ENCODE peak calls at places on chromosomes 16 and 17, in ten cellular contexts. X, U, H, L, Z, E, G, D, Q and A are unnamed samples. For H3K4me1, the result is how much of the 10 kb centered on the place peaks cover.

GRCh38 chr17:29784661-29785060 is 145.4 kb downstream of the SSH2 start:
- DNase-seq in X (peak), U (no peak), H (no peak), L (no peak), Z (no peak), E (no peak), G (no peak), D (no peak), Q (no peak), A (no peak)

GRCh38 chr16:27973678-27974077 is 89.8 kb downstream of the GSG1L start:
- DNase-seq in X (no peak), U (no peak), H (no peak), L (no peak), Z (no peak), E (no peak), G (no peak), D (no peak), Q (peak), A (no peak)

GRCh38 chr16:81469710-81470481 is 25.3 kb downstream of the CMIP start:
- DNase-seq in X (no peak), U (no peak), H (peak), L (no peak), Z (no peak), E (no peak), G (no peak), D (no peak), Q (no peak), A (peak)

GRCh38 chr16:27233731-27234130 is 30.4 kb downstream of the KDM8 start:
- DNase-seq in X (no peak), U (no peak), H (no peak), L (no peak), Z (no peak), E (no peak), G (peak), D (no peak), Q (no peak), A (no peak)

GRCh38 chr16:50568187-50568830 is 20.1 kb downstream of the NKD1 start:
- DNase-seq in X (no peak), U (no peak), H (no peak), L (no peak), Z (no peak), E (no peak), G (peak), D (no peak), Q (no peak), A (no peak)

GRCh38 chr16:1105888-1106620 is 10.0 kb upstream of the C1QTNF8 start:
- DNase-seq in X (peak), U (peak), H (no peak), L (no peak), Z (no peak), E (no peak), G (peak), D (no peak), Q (peak), A (peak)

GRCh38 chr16:11291021-11291716 is 10.0 kb upstream of the PRM1 start:
- DNase-seq in X (no peak), U (no peak), H (no peak), L (no peak), Z (no peak), E (no peak), G (no peak), D (no peak), Q (no peak), A (no peak)

GRCh38 chr17:76369804-76370203 is 14.6 kb upstream of the SPHK1 start:
- DNase-seq in X (no peak), U (no peak), H (no peak), L (peak), Z (no peak), E (no peak), G (no peak), D (no peak), Q (no peak), A (no peak)

GRCh38 chr16:25110392-25110947 is 1.1 kb upstream of the LCMT1 start:
- DNase-seq in X (peak), U (no peak), H (no peak), L (no peak), Z (no peak), E (no peak), G (no peak), D (no peak), Q (peak), A (no peak)

GRCh38 chr16:84699147-84699711 is 571 bp upstream of the USP10 start:
- DNase-seq in X (no peak), U (no peak), H (no peak), L (no peak), Z (no peak), E (no peak), G (no peak), D (no peak), Q (peak), A (no peak)

GRCh38 chr16:31301708-31302400 is 42.1 kb downstream of the ITGAM start:
- DNase-seq in X (peak), U (no peak), H (no peak), L (no peak), Z (no peak), E (no peak), G (no peak), D (no peak), Q (peak), A (no peak)

GRCh38 chr16:1466968-1467521 is 7.8 kb downstream of the CLCN7 start:
- DNase-seq in X (no peak), U (no peak), H (no peak), L (peak), Z (no peak), E (no peak), G (peak), D (no peak), Q (no peak), A (no peak)

GRCh38 chr16:31274831-31275816 is 15.3 kb downstream of the ITGAM start:
- DNase-seq in X (no peak), U (no peak), H (no peak), L (no peak), Z (no peak), E (no peak), G (peak), D (no peak), Q (no peak), A (no peak)

GRCh38 chr17:13736915-13737314 is 135.2 kb upstream of the HS3ST3A1 start:
- DNase-seq in X (no peak), U (no peak), H (no peak), L (no peak), Z (no peak), E (no peak), G (no peak), D (no peak), Q (no peak), A (no peak)

GRCh38 chr16:57616241-57616640 is 12.2 kb upstream of the ADGRG1 start:
- DNase-seq in X (no peak), U (no peak), H (no peak), L (peak), Z (no peak), E (no peak), G (peak), D (no peak), Q (no peak), A (no peak)

GRCh38 chr17:2899911-2900310 is 103.7 kb downstream of the RAP1GAP2 start:
- DNase-seq in X (no peak), U (no peak), H (no peak), L (no peak), Z (no peak), E (no peak), G (no peak), D (no peak), Q (no peak), A (no peak)

GRCh38 chr17:81928497-81929252 is 1.1 kb upstream of the MAFG start:
- DNase-seq in X (no peak), U (no peak), H (no peak), L (no peak), Z (no peak), E (no peak), G (peak), D (no peak), Q (peak), A (no peak)

GRCh38 chr17:78412403-78412802 is 34.0 kb downstream of the PGS1 start:
- DNase-seq in X (no peak), U (no peak), H (peak), L (no peak), Z (no peak), E (no peak), G (no peak), D (no peak), Q (no peak), A (no peak)

GRCh38 chr16:72788269-72788809 is 259.6 kb downstream of the ZFHX3 start:
- DNase-seq in X (no peak), U (no peak), H (no peak), L (no peak), Z (no peak), E (no peak), G (no peak), D (no peak), Q (no peak), A (no peak)

GRCh38 chr16:55476625-55477533 is 2.1 kb upstream of the MMP2 start:
- DNase-seq in X (no peak), U (peak), H (no peak), L (no peak), Z (no peak), E (no peak), G (no peak), D (no peak), Q (no peak), A (no peak)

GRCh38 chr17:77206557-77206956 is 65.8 kb downstream of the SEC14L1 start:
- DNase-seq in X (no peak), U (no peak), H (no peak), L (no peak), Z (no peak), E (no peak), G (no peak), D (no peak), Q (peak), A (no peak)

GRCh38 chr16:21684199-21684598 is 20.4 kb downstream of the OTOA start:
- DNase-seq in X (no peak), U (no peak), H (peak), L (no peak), Z (no peak), E (no peak), G (no peak), D (peak), Q (peak), A (peak)

GRCh38 chr16:49454426-49455180 is 81.0 kb downstream of the C16orf78 start:
- DNase-seq in X (no peak), U (no peak), H (no peak), L (peak), Z (no peak), E (no peak), G (peak), D (no peak), Q (no peak), A (no peak)

GRCh38 chr17:1487939-1488825 is 4.3 kb downstream of the MYO1C start:
- DNase-seq in X (peak), U (peak), H (peak), L (no peak), Z (no peak), E (peak), G (peak), D (peak), Q (peak), A (peak)

GRCh38 chr16:19706846-19707245 is 11.2 kb downstream of the KNOP1 start:
- DNase-seq in X (no peak), U (no peak), H (no peak), L (no peak), Z (no peak), E (no peak), G (peak), D (no peak), Q (no peak), A (no peak)

GRCh38 chr17:45336390-45337182 is 19.8 kb upstream of the MAP3K14 start:
- DNase-seq in X (no peak), U (no peak), H (no peak), L (no peak), Z (no peak), E (no peak), G (no peak), D (no peak), Q (no peak), A (no peak)

GRCh38 chr16:85781685-85782370 is 17.5 kb downstream of the EMC8 start:
- DNase-seq in X (peak), U (peak), H (no peak), L (no peak), Z (no peak), E (no peak), G (peak), D (no peak), Q (no peak), A (no peak)

GRCh38 chr16:29922986-29923501 is 3.0 kb downstream of the KCTD13 start:
- DNase-seq in X (no peak), U (no peak), H (no peak), L (no peak), Z (no peak), E (no peak), G (peak), D (no peak), Q (no peak), A (no peak)

GRCh38 chr16:88381820-88382451 is 823 bp upstream of the ZNF469 start:
- DNase-seq in X (no peak), U (no peak), H (no peak), L (peak), Z (no peak), E (no peak), G (peak), D (no peak), Q (no peak), A (no peak)

GRCh38 chr16:85420501-85421337 is 192.4 kb upstream of the GSE1 start:
- DNase-seq in X (peak), U (peak), H (peak), L (peak), Z (no peak), E (no peak), G (peak), D (peak), Q (peak), A (peak)

GRCh38 chr17:53353919-53354351 is 468.8 kb upstream of the KIF2B start:
- DNase-seq in X (peak), U (peak), H (no peak), L (no peak), Z (no peak), E (no peak), G (no peak), D (no peak), Q (no peak), A (no peak)

GRCh38 chr17:49793309-49793708 is 4.8 kb downstream of the KAT7 start:
- DNase-seq in X (no peak), U (no peak), H (no peak), L (no peak), Z (no peak), E (no peak), G (no peak), D (no peak), Q (no peak), A (no peak)
- H3K4me1 ChIP-seq in X (under half), U (half or more), H (half or more), L (under half), Z (under half), E (half or more), G (under half), D (under half), Q (under half), A (under half)

GRCh38 chr17:42456223-42457106 is 2.2 kb upstream of the ATP6V0A1 start:
- DNase-seq in X (peak), U (peak), H (peak), L (no peak), Z (no peak), E (no peak), G (no peak), D (no peak), Q (peak), A (no peak)

GRCh38 chr17:42459983-42460300 is 1.3 kb downstream of the ATP6V0A1 start:
- DNase-seq in X (peak), U (no peak), H (peak), L (no peak), Z (no peak), E (no peak), G (no peak), D (no peak), Q (no peak), A (no peak)

GRCh38 chr17:42458497-42459255 is at the start of gene ATP6V0A1:
- DNase-seq in X (peak), U (peak), H (peak), L (peak), Z (peak), E (peak), G (peak), D (peak), Q (peak), A (peak)

GRCh38 chr17:42459256-42459982 is 741 bp downstream of the ATP6V0A1 start:
- DNase-seq in X (peak), U (peak), H (no peak), L (no peak), Z (no peak), E (peak), G (peak), D (no peak), Q (peak), A (no peak)

GRCh38 chr17:42457107-42457787 is 1.4 kb upstream of the ATP6V0A1 start:
- DNase-seq in X (no peak), U (no peak), H (no peak), L (no peak), Z (no peak), E (no peak), G (no peak), D (no peak), Q (no peak), A (no peak)
- H3K27ac ChIP-seq in X (no peak), U (peak), H (no peak), L (peak), Z (peak), E (peak), G (no peak), D (peak), Q (peak), A (no peak)

GRCh38 chr16:17469011-17469741 is 1.6 kb downstream of the XYLT1 start:
- DNase-seq in X (peak), U (no peak), H (no peak), L (no peak), Z (no peak), E (no peak), G (no peak), D (no peak), Q (no peak), A (no peak)
- H3K4me3 ChIP-seq in X (peak), U (peak), H (peak), L (peak), Z (peak), E (peak), G (no peak), D (peak), Q (no peak), A (peak)

GRCh38 chr16:87068316-87068715 is 248.9 kb downstream of the C16orf95 start:
- DNase-seq in X (no peak), U (no peak), H (no peak), L (no peak), Z (no peak), E (no peak), G (no peak), D (no peak), Q (no peak), A (no peak)

GRCh38 chr16:87067890-87068289 is 249.3 kb downstream of the C16orf95 start:
- DNase-seq in X (no peak), U (no peak), H (no peak), L (no peak), Z (no peak), E (no peak), G (no peak), D (no peak), Q (no peak), A (no peak)

GRCh38 chr16:87070657-87071056 is 246.5 kb downstream of the C16orf95 start:
- DNase-seq in X (no peak), U (no peak), H (no peak), L (no peak), Z (no peak), E (no peak), G (no peak), D (no peak), Q (no peak), A (no peak)

GRCh38 chr16:87066695-87067556 is 250.3 kb downstream of the C16orf95 start:
- DNase-seq in X (no peak), U (no peak), H (no peak), L (no peak), Z (no peak), E (no peak), G (no peak), D (no peak), Q (no peak), A (no peak)

DNA sequence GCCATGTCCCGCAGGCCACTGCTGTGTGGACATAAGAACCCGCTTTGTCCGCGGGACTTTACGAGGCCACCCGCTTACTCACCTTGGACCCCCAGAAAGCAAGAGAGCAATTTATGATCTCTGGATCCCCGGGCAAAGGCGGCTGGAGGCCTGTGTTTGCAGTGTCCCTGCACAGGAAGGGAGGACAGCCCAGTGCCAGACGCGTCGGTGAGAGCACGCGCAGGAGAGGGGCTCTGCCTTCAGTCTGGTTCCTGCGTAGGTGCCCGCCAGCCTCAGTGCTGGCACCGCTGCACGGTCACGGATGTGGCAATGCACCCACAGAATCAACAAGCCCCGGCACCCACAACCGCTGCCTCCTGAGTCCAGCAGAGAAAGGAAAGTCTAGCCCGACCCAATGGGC is 248.4 kb downstream of the C16orf95 start:
- DNase-seq in X (no peak), U (no peak), H (no peak), L (no peak), Z (no peak), E (no peak), G (no peak), D (no peak), Q (no peak), A (no peak)
- H3K4me1 ChIP-seq in X (under half), U (under half), H (under half), L (under half), Z (under half), E (under half), G (under half), D (under half), Q (under half), A (under half)

GRCh38 chr17:65753348-65753747 is 191.9 kb upstream of the AXIN2 start:
- DNase-seq in X (no peak), U (no peak), H (no peak), L (no peak), Z (no peak), E (no peak), G (no peak), D (no peak), Q (no peak), A (no peak)

GRCh38 chr17:65749479-65749878 is 188.0 kb upstream of the AXIN2 start:
- DNase-seq in X (peak), U (no peak), H (no peak), L (no peak), Z (no peak), E (no peak), G (no peak), D (no peak), Q (no peak), A (no peak)

GRCh38 chr17:65750166-65750565 is 188.7 kb upstream of the AXIN2 start:
- DNase-seq in X (peak), U (no peak), H (no peak), L (no peak), Z (no peak), E (no peak), G (no peak), D (no peak), Q (no peak), A (no peak)

GRCh38 chr17:65750678-65751077 is 189.2 kb upstream of the AXIN2 start:
- DNase-seq in X (peak), U (peak), H (peak), L (peak), Z (no peak), E (peak), G (no peak), D (peak), Q (peak), A (peak)

DNA sequence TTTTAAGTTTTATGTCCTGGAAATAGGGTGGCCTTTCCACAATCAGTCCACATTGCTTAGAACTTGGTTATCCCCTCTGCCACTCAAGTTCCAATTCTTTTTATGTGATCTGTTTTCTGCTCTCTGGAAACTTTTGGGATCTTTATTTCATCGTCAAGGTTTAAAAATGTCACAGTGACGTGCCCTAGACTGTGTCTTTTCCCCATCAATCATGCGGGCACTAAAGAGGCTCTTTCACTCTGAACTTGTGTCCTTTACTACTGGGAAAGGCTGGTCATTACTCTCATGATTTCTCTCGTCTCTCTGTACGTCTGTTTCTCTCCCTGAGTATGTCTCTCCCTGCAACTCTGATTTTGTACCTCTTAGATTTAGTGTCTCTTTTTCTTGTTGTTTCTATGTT is 189.8 kb upstream of the AXIN2 start:
- DNase-seq in X (no peak), U (no peak), H (no peak), L (no peak), Z (no peak), E (no peak), G (no peak), D (no peak), Q (no peak), A (no peak)
- H3K27ac ChIP-seq in X (no peak), U (no peak), H (no peak), L (no peak), Z (no peak), E (no peak), G (no peak), D (no peak), Q (no peak), A (no peak)